ENCODE peak calls at places on chromosomes 5 and 9, in seven cellular contexts. G is fibroblast of lung, H is IMR-90, J is transverse colon, E is H1, I is neural progenitor cell, M is choroid plexus epithelial cell. O is an unnamed sample.

GRCh38 chr5:133905494-133905893 is 62.9 kb downstream of the C5orf15 start:
- DNase-seq in G (no peak), H (no peak), J (no peak), E (no peak), I (no peak), M (no peak), O (no peak)

GRCh38 chr9:82601272-82601835 is 461.6 kb downstream of the RASEF start:
- DNase-seq in G (no peak), H (peak), J (no peak), E (no peak), I (no peak), M (peak), O (no peak)

GRCh38 chr9:30522486-30522885 is 1862.0 kb upstream of the ACO1 start:
- DNase-seq in G (no peak), H (no peak), J (no peak), E (no peak), I (no peak), M (no peak), O (no peak)

GRCh38 chr5:98004463-98004862 is 769.0 kb upstream of the RGMB start:
- DNase-seq in G (no peak), H (no peak), J (no peak), E (no peak), I (no peak), M (no peak), O (no peak)

GRCh38 chr5:139847790-139848507 is 52.3 kb downstream of the PSD2 start:
- DNase-seq in G (no peak), H (no peak), J (peak), E (peak), I (peak), M (no peak), O (peak)

GRCh38 chr5:141778683-141779082 is 96.7 kb upstream of the ARAP3 start:
- DNase-seq in G (no peak), H (no peak), J (no peak), E (no peak), I (no peak), M (no peak), O (no peak)

GRCh38 chr5:141003026-141003425 is 36.8 kb downstream of the PCDHAC2 start:
- DNase-seq in G (no peak), H (no peak), J (no peak), E (no peak), I (peak), M (no peak), O (no peak)

GRCh38 chr9:125812403-125812802 is 65.2 kb downstream of the PBX3 start:
- DNase-seq in G (no peak), H (no peak), J (no peak), E (no peak), I (no peak), M (no peak), O (no peak)

GRCh38 chr5:29005386-29005785 is 1967.0 kb upstream of the CDH9 start:
- DNase-seq in G (no peak), H (no peak), J (no peak), E (no peak), I (peak), M (peak), O (no peak)

GRCh38 chr5:132763369-132764036 is 13.5 kb downstream of the SEPTIN8 start:
- DNase-seq in G (no peak), H (no peak), J (peak), E (no peak), I (no peak), M (no peak), O (no peak)

GRCh38 chr5:175517824-175518450 is 39.6 kb downstream of the SFXN1 start:
- DNase-seq in G (peak), H (peak), J (no peak), E (no peak), I (no peak), M (peak), O (peak)

GRCh38 chr5:143400541-143401252 is 2.8 kb downstream of the NR3C1 start:
- DNase-seq in G (peak), H (peak), J (no peak), E (no peak), I (peak), M (peak), O (no peak)

GRCh38 chr5:110354896-110355295 is 371.6 kb downstream of the TMEM232 start:
- DNase-seq in G (no peak), H (no peak), J (no peak), E (no peak), I (no peak), M (no peak), O (no peak)

GRCh38 chr9:125651907-125652306 is 55.1 kb downstream of the MAPKAP1 start:
- DNase-seq in G (no peak), H (no peak), J (no peak), E (no peak), I (no peak), M (no peak), O (no peak)

GRCh38 chr5:97543158-97543557 is 360.1 kb upstream of the RIOK2 start:
- DNase-seq in G (no peak), H (no peak), J (no peak), E (no peak), I (no peak), M (no peak), O (no peak)

GRCh38 chr9:22446589-22446949 is at the start of gene DMRTA1:
- DNase-seq in G (peak), H (peak), J (peak), E (no peak), I (peak), M (peak), O (peak)

GRCh38 chr9:132409828-132410528 is at the start of gene CFAP77:
- DNase-seq in G (peak), H (peak), J (peak), E (peak), I (peak), M (peak), O (peak)

GRCh38 chr5:180807654-180808414 is 5.2 kb upstream of the MGAT1 start:
- DNase-seq in G (no peak), H (no peak), J (peak), E (no peak), I (no peak), M (peak), O (peak)

GRCh38 chr5:40464461-40464860 is 215.3 kb upstream of the PTGER4 start:
- DNase-seq in G (peak), H (peak), J (no peak), E (no peak), I (no peak), M (peak), O (peak)

GRCh38 chr9:133996531-133997520 is 4.7 kb upstream of the VAV2 start:
- DNase-seq in G (no peak), H (no peak), J (no peak), E (no peak), I (no peak), M (no peak), O (no peak)

DNA sequence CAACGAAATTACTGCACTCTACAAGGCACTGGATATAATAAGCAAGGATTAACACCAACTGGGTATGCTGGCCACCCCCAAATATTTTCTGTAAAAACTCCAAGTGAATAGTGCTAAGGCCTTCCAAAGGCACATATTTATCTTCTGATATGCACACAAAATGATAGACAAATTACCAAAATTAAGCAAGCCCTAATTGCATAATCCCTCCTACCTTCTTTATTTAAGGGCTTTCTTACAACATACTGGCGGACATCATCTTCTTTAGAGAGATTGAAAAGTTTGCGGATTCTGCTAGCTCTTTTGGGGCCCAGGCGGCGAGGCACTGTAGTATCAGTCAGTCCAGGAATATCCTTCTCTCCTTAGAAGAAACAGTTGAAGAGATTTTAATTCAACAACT is 1.9 kb downstream of the RPS6 start:
- DNase-seq in G (no peak), H (no peak), J (no peak), E (no peak), I (no peak), M (no peak), O (no peak)
- H3K4me3 ChIP-seq in G (peak), H (peak), J (no peak), E (peak), I (peak), M (peak), O (peak)

GRCh38 chr5:36605241-36605640 is 1.2 kb upstream of the SLC1A3 start:
- DNase-seq in G (no peak), H (no peak), J (no peak), E (no peak), I (no peak), M (peak), O (no peak)

GRCh38 chr5:36600847-36601527 is 5.4 kb upstream of the SLC1A3 start:
- DNase-seq in G (peak), H (no peak), J (no peak), E (no peak), I (no peak), M (no peak), O (no peak)

GRCh38 chr5:36599986-36600779 is 6.2 kb upstream of the SLC1A3 start:
- DNase-seq in G (peak), H (peak), J (no peak), E (no peak), I (no peak), M (no peak), O (peak)

GRCh38 chr5:36606052-36606436 is 362 bp upstream of the SLC1A3 start:
- DNase-seq in G (no peak), H (no peak), J (no peak), E (no peak), I (no peak), M (peak), O (no peak)

DNA sequence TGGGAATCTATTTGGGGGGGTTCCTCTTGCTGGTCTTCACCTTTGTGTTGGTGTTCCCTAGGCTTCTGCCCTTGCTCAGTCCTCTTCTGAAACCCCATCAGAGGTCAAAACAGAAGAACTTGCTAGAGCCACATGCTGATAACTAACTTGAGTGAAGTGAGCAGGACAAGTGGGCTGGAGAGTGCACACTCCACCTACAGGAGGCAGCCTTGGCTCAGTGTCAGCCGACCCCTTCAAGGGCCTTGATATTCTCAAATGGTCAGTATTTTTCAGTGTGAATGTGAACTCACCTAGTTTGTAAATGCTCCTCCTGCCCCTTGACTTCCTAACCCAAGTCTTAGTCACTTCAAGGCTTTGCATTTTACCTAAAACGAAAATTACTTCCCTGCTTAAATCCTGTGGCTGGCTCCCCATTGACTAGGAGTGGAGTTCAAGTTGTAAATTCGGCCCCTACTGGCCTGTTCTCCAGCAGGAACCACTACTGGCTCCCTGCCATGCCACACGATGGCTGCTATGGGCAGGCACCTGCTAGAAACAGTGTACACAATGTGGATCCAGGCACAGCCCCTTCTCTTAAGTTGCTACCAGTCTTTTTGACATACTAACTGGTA is 3.6 kb upstream of the SLC1A3 start:
- DNase-seq in G (no peak), H (no peak), J (no peak), E (no peak), I (no peak), M (no peak), O (no peak)
- TF ChIP-seq CTCF in G (no peak), H (no peak), J (no peak), E (peak), I (peak), M (peak), O (no peak)

DNA sequence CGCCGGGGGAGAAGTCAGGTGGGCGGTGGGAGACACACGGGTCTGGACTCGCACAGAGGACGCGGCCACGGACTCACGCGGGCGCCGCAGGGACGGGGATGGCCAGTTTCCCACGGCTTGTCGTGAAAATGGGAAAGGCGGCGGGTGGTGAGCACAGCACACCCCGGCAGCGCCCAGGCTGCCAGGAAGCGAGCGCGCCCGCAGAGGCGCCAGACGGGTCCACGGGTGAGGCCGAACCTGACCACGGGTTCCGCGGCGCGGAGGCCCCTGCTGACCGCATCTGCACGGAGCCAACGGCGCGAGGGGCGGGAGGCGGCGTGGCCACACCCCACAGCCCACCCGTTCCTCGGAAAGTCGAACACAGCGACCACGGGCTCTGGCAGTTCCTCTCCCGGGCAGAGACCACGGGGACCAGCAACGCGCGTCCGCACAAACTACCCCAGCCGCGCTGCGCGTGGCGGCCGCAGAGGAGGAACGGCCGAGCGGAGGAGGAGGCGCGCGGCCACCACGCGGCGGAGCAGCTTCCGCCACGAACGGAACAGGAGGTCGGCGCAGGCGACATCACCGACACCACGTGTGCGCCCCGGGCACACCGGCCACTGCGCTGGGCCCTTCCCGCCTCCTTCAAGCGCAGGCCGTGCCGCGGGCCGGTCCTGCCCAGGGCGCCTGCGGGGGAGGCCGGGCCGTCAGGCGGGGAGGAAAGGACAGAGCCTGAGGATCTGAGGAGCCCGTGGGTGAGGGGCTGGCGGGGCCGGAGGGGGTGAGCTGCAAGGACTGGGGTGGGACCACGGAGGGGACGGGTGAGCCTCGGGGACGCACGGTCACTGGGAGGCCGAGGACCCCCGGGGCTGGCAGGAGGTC is 5.6 kb downstream of the EXD3 start:
- DNase-seq in G (no peak), H (no peak), J (no peak), E (peak), I (no peak), M (no peak), O (no peak)
- H3K4me3 ChIP-seq in G (no peak), H (no peak), J (no peak), E (no peak), I (no peak), M (peak), O (no peak)

GRCh38 chr5:45695011-45695667 is 1.0 kb downstream of the HCN1 start:
- DNase-seq in G (no peak), H (no peak), J (no peak), E (peak), I (peak), M (no peak), O (no peak)

GRCh38 chr5:45694255-45694834 is 1.8 kb downstream of the HCN1 start:
- DNase-seq in G (peak), H (no peak), J (no peak), E (no peak), I (peak), M (no peak), O (peak)

GRCh38 chr5:45697211-45697610 is 1.0 kb upstream of the HCN1 start:
- DNase-seq in G (no peak), H (no peak), J (no peak), E (no peak), I (no peak), M (no peak), O (no peak)

GRCh38 chr5:45695680-45696093 is 493 bp downstream of the HCN1 start:
- DNase-seq in G (no peak), H (no peak), J (no peak), E (peak), I (no peak), M (no peak), O (no peak)

GRCh38 chr5:45696206-45696836 is at the start of gene HCN1:
- DNase-seq in G (peak), H (peak), J (peak), E (peak), I (peak), M (peak), O (peak)
- TF ChIP-seq CTCF in G (peak), H (peak), J (peak), E (peak), I (peak), M (peak), O (peak)

GRCh38 chr9:113514061-113514460 is 50.5 kb downstream of the RGS3 start:
- DNase-seq in G (no peak), H (no peak), J (no peak), E (no peak), I (no peak), M (no peak), O (no peak)

GRCh38 chr9:113513111-113513510 is 49.6 kb downstream of the RGS3 start:
- DNase-seq in G (no peak), H (no peak), J (no peak), E (no peak), I (no peak), M (no peak), O (no peak)

GRCh38 chr9:113515862-113516261 is 52.3 kb downstream of the RGS3 start:
- DNase-seq in G (peak), H (peak), J (no peak), E (no peak), I (no peak), M (no peak), O (no peak)

GRCh38 chr9:113513541-113513940 is 50.0 kb downstream of the RGS3 start:
- DNase-seq in G (no peak), H (no peak), J (no peak), E (no peak), I (no peak), M (no peak), O (no peak)

DNA sequence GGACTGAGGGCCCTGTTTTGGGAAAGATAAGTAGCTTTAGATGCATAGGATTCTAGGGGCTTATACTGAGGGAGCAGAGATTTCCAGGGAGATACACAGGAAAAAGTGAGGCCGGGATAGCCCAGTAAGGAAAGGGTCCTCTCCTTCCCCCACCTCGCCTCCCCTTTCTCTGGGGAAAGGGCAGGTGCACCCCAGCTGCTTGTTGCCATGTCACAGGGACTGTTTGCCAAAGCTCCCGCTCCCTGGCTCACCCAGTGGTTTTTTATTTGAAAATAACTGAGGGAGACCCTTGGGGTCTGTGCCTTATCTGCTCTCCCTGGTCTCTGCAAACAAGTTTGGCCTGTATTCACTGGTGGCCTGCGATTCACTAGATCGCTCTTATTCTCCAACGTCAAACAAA is 51.2 kb downstream of the RGS3 start:
- DNase-seq in G (no peak), H (no peak), J (no peak), E (no peak), I (no peak), M (no peak), O (no peak)
- H3K4me3 ChIP-seq in G (no peak), H (no peak), J (no peak), E (no peak), I (no peak), M (no peak), O (no peak)

DNA sequence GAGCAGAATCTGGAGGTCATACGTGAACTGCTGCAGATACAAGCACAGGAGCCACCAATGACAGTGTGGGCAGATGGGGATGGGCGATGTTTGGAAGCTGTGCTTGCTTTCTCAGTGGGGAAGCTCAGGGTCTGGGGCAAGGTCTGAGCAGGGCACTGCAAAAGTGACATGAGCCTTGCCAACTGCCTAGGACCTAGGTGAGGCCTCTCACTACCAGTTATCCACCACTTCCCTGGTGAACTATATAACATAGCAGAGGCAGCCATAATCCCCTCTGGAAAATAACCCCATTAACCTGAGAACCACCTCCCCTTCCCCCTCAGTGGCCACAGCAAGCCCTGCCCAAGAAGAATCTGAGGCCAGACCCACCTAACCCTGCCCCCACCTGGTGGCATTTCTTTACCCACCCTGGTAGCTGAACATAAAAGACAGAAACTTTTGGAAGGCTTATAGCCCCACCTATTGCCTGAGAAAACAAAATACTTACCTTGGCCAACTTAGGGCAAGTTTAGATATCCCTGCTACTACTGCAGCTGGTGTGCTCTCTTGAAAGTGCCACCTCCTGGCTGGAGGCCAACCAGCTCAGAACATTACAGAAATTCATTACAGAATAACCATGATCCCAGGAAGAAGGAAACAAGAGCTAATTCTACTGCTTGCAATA is 18.8 kb upstream of the SPEF2 start:
- DNase-seq in G (no peak), H (no peak), J (peak), E (peak), I (peak), M (peak), O (peak)
- TF ChIP-seq CTCF in G (no peak), H (no peak), J (no peak), E (peak), I (peak), M (peak), O (no peak)

DNA sequence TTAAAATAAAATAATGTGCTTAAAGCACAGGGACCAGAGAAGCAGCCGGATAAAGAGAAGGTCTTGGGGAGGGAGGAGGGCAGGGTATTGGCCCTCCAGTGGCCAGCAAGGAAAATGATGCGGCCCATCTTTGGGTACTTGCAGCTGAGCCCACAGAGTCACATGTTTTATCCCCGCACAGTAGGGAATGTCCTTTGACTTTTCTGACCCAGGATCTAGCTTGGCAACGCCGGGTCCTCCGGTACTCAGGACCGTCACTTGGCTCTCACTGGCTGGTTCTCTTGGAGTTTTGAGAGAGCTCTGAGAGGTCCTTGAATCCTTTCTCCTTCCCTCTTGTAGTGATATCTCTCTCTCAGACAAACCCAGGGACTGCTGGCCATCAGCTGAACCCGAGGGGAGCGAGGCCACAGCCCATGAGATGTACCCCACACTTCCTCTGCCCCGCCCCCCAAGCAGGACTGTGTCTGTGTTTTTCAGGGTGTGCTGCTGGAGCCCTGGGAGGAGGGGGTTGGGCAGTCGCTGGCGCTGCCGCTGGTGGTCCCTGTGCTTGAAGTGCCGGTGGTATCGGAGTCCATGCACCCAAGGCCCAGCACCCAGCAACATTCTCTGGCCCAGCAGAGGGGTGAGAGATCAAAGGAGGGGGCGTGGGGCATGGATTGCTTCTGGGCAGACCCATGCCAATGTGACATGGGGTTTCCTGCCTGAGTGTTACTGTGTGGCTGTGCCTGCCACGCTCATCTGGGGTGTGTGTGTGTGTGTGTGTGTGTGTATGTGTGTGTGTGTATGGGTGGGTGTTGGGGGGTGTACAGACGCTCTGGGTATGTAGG is 35.5 kb upstream of the HSPA9 start:
- DNase-seq in G (peak), H (no peak), J (no peak), E (peak), I (peak), M (peak), O (no peak)
- H3K4me3 ChIP-seq in G (no peak), H (no peak), J (peak), E (peak), I (peak), M (peak), O (no peak)

O was measured in epithelial cell of esophagus.